ENCODE peak calls at places on chromosomes 1 and 21, in five cellular contexts. One of them, this sample, is unnamed.

GRCh38 chr21:36509966-36510742 is 30.2 kb upstream of the CLDN14 start:
- DNase-seq in psoas muscle: no peak
- DNase-seq in left ventricle myocardium inferior: no peak
- DNase-seq in uterus: no peak
- DNase-seq in GM13976: no peak
- DNase-seq in this sample: no peak

GRCh38 chr1:11311816-11312755 is 39.1 kb downstream of the UBIAD1 start:
- DNase-seq in left ventricle myocardium inferior: no peak
- DNase-seq in uterus: no peak
- DNase-seq in GM13976: no peak
- DNase-seq in psoas muscle: no peak
- DNase-seq in this sample: no peak

GRCh38 chr1:207890136-207890738 is 20.7 kb downstream of the CD34 start:
- DNase-seq in left ventricle myocardium inferior: peak; percentile 80
- DNase-seq in uterus: peak; percentile 83
- DNase-seq in psoas muscle: peak; percentile 75
- DNase-seq in GM13976: no peak
- DNase-seq in this sample: peak; percentile 69

GRCh38 chr1:176195547-176195946 is 11.5 kb downstream of the COP1 start:
- DNase-seq in uterus: no peak
- DNase-seq in left ventricle myocardium inferior: no peak
- DNase-seq in GM13976: no peak
- DNase-seq in psoas muscle: no peak
- DNase-seq in this sample: no peak

GRCh38 chr1:222643603-222643936 is 25.7 kb downstream of the MIA3 start:
- DNase-seq in GM13976: no peak
- DNase-seq in psoas muscle: no peak
- DNase-seq in left ventricle myocardium inferior: no peak
- DNase-seq in uterus: peak; percentile 20
- DNase-seq in this sample: peak; percentile 47

GRCh38 chr1:202807367-202807925 is 775 bp downstream of the KDM5B start:
- DNase-seq in GM13976: peak; percentile 83
- DNase-seq in left ventricle myocardium inferior: peak; percentile 25
- DNase-seq in uterus: peak; percentile 39
- DNase-seq in psoas muscle: peak; percentile 27
- DNase-seq in this sample: no peak

GRCh38 chr1:87757700-87758099 is 429.0 kb downstream of the LMO4 start:
- DNase-seq in uterus: no peak
- DNase-seq in left ventricle myocardium inferior: no peak
- DNase-seq in GM13976: no peak
- DNase-seq in psoas muscle: no peak
- DNase-seq in this sample: peak; percentile 21

GRCh38 chr1:246306415-246307037 is 200.6 kb downstream of the SMYD3 start:
- DNase-seq in psoas muscle: no peak
- DNase-seq in left ventricle myocardium inferior: no peak
- DNase-seq in uterus: no peak
- DNase-seq in GM13976: no peak
- DNase-seq in this sample: peak; percentile 30

GRCh38 chr1:86235859-86236258 is 79.3 kb upstream of the COL24A1 start:
- DNase-seq in uterus: no peak
- DNase-seq in psoas muscle: no peak
- DNase-seq in left ventricle myocardium inferior: no peak
- DNase-seq in GM13976: no peak
- DNase-seq in this sample: no peak

GRCh38 chr1:11056504-11056903 is 3.3 kb downstream of the SRM start:
- DNase-seq in GM13976: no peak
- DNase-seq in left ventricle myocardium inferior: no peak
- DNase-seq in uterus: no peak
- DNase-seq in psoas muscle: no peak
- DNase-seq in this sample: no peak

GRCh38 chr1:17909634-17910033 is 154.5 kb downstream of the ACTL8 start:
- DNase-seq in GM13976: no peak
- DNase-seq in uterus: no peak
- DNase-seq in left ventricle myocardium inferior: no peak
- DNase-seq in psoas muscle: no peak
- DNase-seq in this sample: peak; percentile 52

GRCh38 chr1:173202430-173203145 is 4.5 kb downstream of the TNFSF4 start:
- DNase-seq in GM13976: no peak
- DNase-seq in uterus: no peak
- DNase-seq in left ventricle myocardium inferior: no peak
- DNase-seq in psoas muscle: no peak
- DNase-seq in this sample: peak; percentile 92

GRCh38 chr1:7008331-7008730 is 223.1 kb downstream of the CAMTA1 start:
- DNase-seq in left ventricle myocardium inferior: no peak
- DNase-seq in uterus: no peak
- DNase-seq in GM13976: no peak
- DNase-seq in psoas muscle: no peak
- DNase-seq in this sample: no peak

GRCh38 chr1:206578959-206579358 is 33.3 kb downstream of the EIF2D start:
- DNase-seq in left ventricle myocardium inferior: no peak
- DNase-seq in psoas muscle: no peak
- DNase-seq in uterus: no peak
- DNase-seq in GM13976: no peak
- DNase-seq in this sample: no peak

GRCh38 chr1:33931115-33931475 is 67.2 kb downstream of the HMGB4 start:
- DNase-seq in left ventricle myocardium inferior: no peak
- DNase-seq in GM13976: no peak
- DNase-seq in uterus: no peak
- DNase-seq in psoas muscle: no peak
- DNase-seq in this sample: no peak

GRCh38 chr1:214583824-214584554 is 19.0 kb upstream of the CENPF start:
- DNase-seq in GM13976: no peak
- DNase-seq in uterus: no peak
- DNase-seq in psoas muscle: no peak
- DNase-seq in left ventricle myocardium inferior: no peak
- DNase-seq in this sample: no peak

GRCh38 chr1:203480525-203481084 is 5.0 kb downstream of the PRELP start:
- DNase-seq in psoas muscle: peak; percentile 52
- DNase-seq in uterus: peak; percentile 83
- DNase-seq in GM13976: no peak
- DNase-seq in left ventricle myocardium inferior: peak; percentile 55
- DNase-seq in this sample: peak; percentile 79

GRCh38 chr1:25562101-25562927 is 18.9 kb downstream of the LDLRAP1 start:
- DNase-seq in uterus: no peak
- DNase-seq in psoas muscle: no peak
- DNase-seq in GM13976: peak; percentile 89
- DNase-seq in left ventricle myocardium inferior: no peak
- DNase-seq in this sample: no peak

GRCh38 chr1:119743776-119744597 is 24.7 kb downstream of the HMGCS2 start:
- DNase-seq in GM13976: peak; percentile 76
- DNase-seq in left ventricle myocardium inferior: peak; percentile 61
- DNase-seq in uterus: peak; percentile 47
- DNase-seq in psoas muscle: peak; percentile 62
- DNase-seq in this sample: peak; percentile 79

GRCh38 chr1:226365831-226366231 is 42.1 kb downstream of the PARP1 start:
- DNase-seq in uterus: no peak
- DNase-seq in left ventricle myocardium inferior: no peak
- DNase-seq in GM13976: no peak
- DNase-seq in psoas muscle: no peak
- DNase-seq in this sample: peak; percentile 90

GRCh38 chr1:40626383-40626770 is 39.1 kb downstream of the RIMS3 start:
- DNase-seq in uterus: no peak
- DNase-seq in psoas muscle: no peak
- DNase-seq in GM13976: no peak
- DNase-seq in left ventricle myocardium inferior: no peak
- DNase-seq in this sample: no peak

GRCh38 chr21:36232641-36233040 is 76.0 kb downstream of the DOP1B start:
- DNase-seq in uterus: no peak
- DNase-seq in GM13976: no peak
- DNase-seq in psoas muscle: no peak
- DNase-seq in left ventricle myocardium inferior: no peak
- DNase-seq in this sample: no peak

GRCh38 chr1:11929849-11930248 is 3.6 kb upstream of the KIAA2013 start:
- DNase-seq in uterus: peak; percentile 86
- DNase-seq in psoas muscle: peak; percentile 76
- DNase-seq in left ventricle myocardium inferior: peak; percentile 82
- DNase-seq in GM13976: peak; percentile 68
- DNase-seq in this sample: peak; percentile 62

GRCh38 chr1:238061967-238062613 is 171.4 kb upstream of the ZP4 start:
- DNase-seq in uterus: no peak
- DNase-seq in GM13976: no peak
- DNase-seq in psoas muscle: no peak
- DNase-seq in left ventricle myocardium inferior: no peak
- DNase-seq in this sample: peak; percentile 47

GRCh38 chr21:29091032-29091431 is 17.6 kb upstream of the CCT8 start:
- DNase-seq in psoas muscle: no peak
- DNase-seq in uterus: no peak
- DNase-seq in left ventricle myocardium inferior: no peak
- DNase-seq in GM13976: no peak
- DNase-seq in this sample: peak; percentile 90

DNA sequence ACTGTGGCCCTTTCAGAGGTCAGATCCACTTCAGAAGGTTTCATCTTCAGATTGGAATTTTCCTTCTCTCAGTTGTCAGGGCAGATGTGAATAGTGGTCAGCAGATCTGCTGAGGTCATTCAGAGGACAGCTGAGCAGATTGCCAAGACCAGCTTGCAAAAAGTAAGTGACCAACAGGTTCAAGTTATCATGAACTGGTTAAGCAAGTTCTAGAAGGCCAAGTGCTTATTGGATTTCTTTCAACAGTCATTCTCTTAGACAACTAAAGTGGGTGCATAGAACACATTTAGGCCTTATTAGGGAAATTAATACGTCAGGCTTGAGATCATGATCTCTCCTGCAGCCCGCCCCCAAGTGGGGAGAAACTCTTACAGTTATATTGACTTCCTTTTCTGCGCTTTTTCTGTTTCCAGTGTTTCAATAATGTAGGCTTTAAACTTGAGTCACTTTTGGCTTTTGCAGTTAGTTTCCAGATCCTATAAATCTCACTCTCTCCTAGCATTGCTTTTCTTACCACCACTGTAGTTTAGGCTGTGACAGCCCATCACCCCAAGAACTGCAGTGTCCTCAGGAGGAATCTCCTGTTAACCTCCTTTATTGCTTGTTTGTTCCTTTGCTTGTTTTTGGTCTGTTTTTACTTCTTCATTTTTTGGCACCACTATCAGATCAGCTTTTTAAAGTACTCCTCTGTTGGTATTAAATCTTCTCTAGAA is 96.4 kb downstream of the C1orf21 start:
- DNase-seq in left ventricle myocardium inferior: no peak
- DNase-seq in uterus: peak; percentile 78
- DNase-seq in psoas muscle: peak; percentile 54
- DNase-seq in GM13976: no peak
- DNase-seq in this sample: peak; percentile 90
- TF ChIP-seq CTCF in left ventricle myocardium inferior: no peak
- TF ChIP-seq CTCF in uterus: peak; percentile 31
- TF ChIP-seq CTCF in psoas muscle: peak; percentile 18
- TF ChIP-seq CTCF in GM13976: no peak
- TF ChIP-seq CTCF in this sample: peak; percentile 29

DNA sequence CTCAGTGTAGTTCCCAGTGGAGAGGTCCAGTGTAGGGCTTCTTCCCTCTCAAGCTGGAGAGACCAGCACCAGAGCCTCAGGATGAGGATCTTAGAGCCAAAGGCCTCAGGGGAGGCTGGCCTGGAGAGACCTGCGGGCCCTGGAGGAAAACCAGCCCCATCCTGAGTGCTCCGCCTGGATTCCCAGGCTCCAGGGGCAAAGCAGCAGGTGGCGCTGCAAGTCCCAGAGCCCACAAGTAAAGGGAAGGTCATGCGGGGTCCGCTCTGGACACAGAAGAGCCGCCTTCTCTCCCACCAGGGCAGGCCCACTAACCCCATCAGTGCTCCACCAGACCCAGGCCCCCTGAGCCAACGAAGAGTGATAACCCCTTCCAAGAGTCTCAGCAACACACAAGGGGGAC is 22.7 kb downstream of the PGBD5 start:
- DNase-seq in uterus: no peak
- DNase-seq in psoas muscle: no peak
- DNase-seq in GM13976: no peak
- DNase-seq in left ventricle myocardium inferior: no peak
- DNase-seq in this sample: no peak
- TF ChIP-seq CTCF in uterus: no peak
- TF ChIP-seq CTCF in psoas muscle: no peak
- TF ChIP-seq CTCF in GM13976: no peak
- TF ChIP-seq CTCF in left ventricle myocardium inferior: no peak
- TF ChIP-seq CTCF in this sample: no peak

GRCh38 chr1:78633209-78633608 is 13.0 kb downstream of the IFI44L start:
- DNase-seq in psoas muscle: no peak
- DNase-seq in left ventricle myocardium inferior: no peak
- DNase-seq in GM13976: no peak
- DNase-seq in uterus: no peak
- DNase-seq in this sample: no peak

GRCh38 chr1:78627321-78627720 is 7.1 kb downstream of the IFI44L start:
- DNase-seq in uterus: no peak
- DNase-seq in GM13976: no peak
- DNase-seq in left ventricle myocardium inferior: no peak
- DNase-seq in psoas muscle: no peak
- DNase-seq in this sample: peak; percentile 50

DNA sequence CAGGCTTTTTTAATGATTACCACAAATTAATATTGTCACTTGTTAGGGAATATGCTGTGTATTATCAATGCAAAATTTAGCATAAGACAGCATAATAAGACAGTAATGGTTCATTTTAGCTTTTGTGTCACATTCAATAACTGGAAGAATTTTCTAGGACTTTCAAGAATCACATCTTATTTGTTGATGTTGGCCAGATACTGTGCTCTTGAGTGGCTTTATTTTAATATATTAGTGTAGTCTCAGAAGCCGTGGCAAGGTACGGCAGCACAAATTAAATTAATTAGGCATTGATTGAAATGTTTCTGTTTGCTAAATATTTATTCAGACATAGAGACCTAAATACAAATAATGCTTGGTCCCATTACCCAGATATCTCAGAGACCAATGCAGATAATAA is 10.4 kb downstream of the IFI44L start:
- DNase-seq in psoas muscle: no peak
- DNase-seq in GM13976: no peak
- DNase-seq in uterus: no peak
- DNase-seq in left ventricle myocardium inferior: no peak
- DNase-seq in this sample: no peak
- TF ChIP-seq CTCF in psoas muscle: no peak
- TF ChIP-seq CTCF in GM13976: no peak
- TF ChIP-seq CTCF in uterus: no peak
- TF ChIP-seq CTCF in left ventricle myocardium inferior: no peak
- TF ChIP-seq CTCF in this sample: no peak

DNA sequence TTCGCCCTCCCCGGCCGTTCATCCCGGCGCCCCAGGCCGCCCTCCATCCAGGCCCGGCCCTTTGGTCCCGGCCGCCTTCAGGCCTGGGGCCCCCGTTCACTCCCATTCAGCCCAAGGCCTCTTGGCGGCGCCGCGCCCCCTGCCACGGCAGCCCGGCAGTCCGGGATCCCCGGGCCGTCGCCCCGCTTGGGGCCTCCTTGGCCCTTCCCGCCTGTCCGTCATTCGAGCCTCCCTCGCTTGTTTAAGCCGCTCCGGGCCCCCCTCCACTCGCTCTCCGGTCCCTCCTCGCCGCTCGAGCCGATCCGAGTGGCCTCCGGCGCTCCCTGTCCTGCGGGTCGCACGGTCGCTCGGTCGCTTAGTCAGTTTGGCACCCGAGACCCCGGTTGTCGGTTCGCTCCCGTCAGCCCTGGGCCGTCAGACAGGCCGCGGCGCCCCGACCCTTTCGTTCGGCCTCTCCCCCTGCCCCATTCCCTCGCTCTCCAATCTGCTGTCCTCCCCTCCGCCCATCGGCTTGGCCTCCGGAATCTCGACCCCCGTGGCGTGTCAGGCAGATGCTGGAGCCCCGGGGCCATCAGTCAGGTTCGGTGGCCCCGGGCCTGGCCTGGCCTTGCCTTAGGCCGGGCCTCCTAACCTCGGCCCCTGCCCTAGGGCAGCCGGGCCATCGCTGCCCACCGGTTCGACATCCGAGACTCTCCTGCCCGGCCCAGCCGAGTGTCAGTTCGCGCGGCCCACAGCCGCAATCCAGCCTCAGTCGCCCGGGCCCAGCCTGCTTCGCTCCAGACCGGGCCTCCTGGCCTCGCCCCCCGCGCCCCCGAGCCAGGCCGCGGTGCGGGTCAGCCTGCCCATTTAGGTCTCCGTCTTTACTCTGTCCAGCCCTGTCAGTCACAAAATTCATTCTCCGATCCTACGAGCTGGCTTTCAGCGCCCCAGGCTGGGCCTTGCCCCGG is 1.1 kb downstream of the LRRC41 start:
- DNase-seq in psoas muscle: peak; percentile 63
- DNase-seq in uterus: peak; percentile 32
- DNase-seq in left ventricle myocardium inferior: peak; percentile 50
- DNase-seq in GM13976: peak; percentile 87
- DNase-seq in this sample: no peak
- TF ChIP-seq CTCF in psoas muscle: peak; percentile 24
- TF ChIP-seq CTCF in uterus: peak; percentile 15
- TF ChIP-seq CTCF in left ventricle myocardium inferior: no peak
- TF ChIP-seq CTCF in GM13976: peak; percentile 78
- TF ChIP-seq CTCF in this sample: no peak

This sample was measured in fibroblast of mammary gland.